ENCODE peak calls at places on chromosomes 1 and 21, in six cellular contexts. L, Q, R, X, U and J are unnamed samples.

GRCh38 chr1:59180715-59181114 is 116.2 kb upstream of the FGGY start:
- ATAC-seq in L (no peak), Q (no peak), R (no peak), X (no peak), U (no peak), J (no peak)

GRCh38 chr1:201731142-201731541 is 97.8 kb upstream of the IPO9 start:
- ATAC-seq in L (no peak), Q (no peak), R (peak), X (peak), U (peak), J (no peak)

GRCh38 chr1:23742670-23743286 is 493 bp upstream of the ELOA start:
- ATAC-seq in L (peak), Q (peak), R (peak), X (peak), U (peak), J (peak)

GRCh38 chr1:108830119-108831008 is 26.5 kb downstream of the AKNAD1 start:
- ATAC-seq in L (no peak), Q (peak), R (peak), X (peak), U (peak), J (peak)

GRCh38 chr1:164748253-164748899 is 189.4 kb downstream of the PBX1 start:
- ATAC-seq in L (no peak), Q (no peak), R (no peak), X (peak), U (peak), J (peak)

GRCh38 chr1:70431874-70432273 is 20.8 kb downstream of the CTH start:
- ATAC-seq in L (no peak), Q (no peak), R (no peak), X (no peak), U (no peak), J (no peak)

GRCh38 chr1:29974345-29974744 is 738.0 kb downstream of the PTPRU start:
- ATAC-seq in L (peak), Q (no peak), R (no peak), X (peak), U (no peak), J (no peak)

GRCh38 chr21:31848339-31848985 is 24.4 kb upstream of the HUNK start:
- ATAC-seq in L (no peak), Q (no peak), R (no peak), X (no peak), U (no peak), J (peak)

GRCh38 chr1:58774027-58774426 is 9.8 kb downstream of the JUN start:
- ATAC-seq in L (peak), Q (no peak), R (no peak), X (no peak), U (no peak), J (no peak)

GRCh38 chr1:67053785-67054759 is at the start of gene SLC35D1:
- ATAC-seq in L (peak), Q (peak), R (peak), X (peak), U (peak), J (peak)
- TF ChIP-seq EP300 in L (no peak), Q (no peak), R (no peak), X (no peak), U (no peak), J (no peak)

DNA sequence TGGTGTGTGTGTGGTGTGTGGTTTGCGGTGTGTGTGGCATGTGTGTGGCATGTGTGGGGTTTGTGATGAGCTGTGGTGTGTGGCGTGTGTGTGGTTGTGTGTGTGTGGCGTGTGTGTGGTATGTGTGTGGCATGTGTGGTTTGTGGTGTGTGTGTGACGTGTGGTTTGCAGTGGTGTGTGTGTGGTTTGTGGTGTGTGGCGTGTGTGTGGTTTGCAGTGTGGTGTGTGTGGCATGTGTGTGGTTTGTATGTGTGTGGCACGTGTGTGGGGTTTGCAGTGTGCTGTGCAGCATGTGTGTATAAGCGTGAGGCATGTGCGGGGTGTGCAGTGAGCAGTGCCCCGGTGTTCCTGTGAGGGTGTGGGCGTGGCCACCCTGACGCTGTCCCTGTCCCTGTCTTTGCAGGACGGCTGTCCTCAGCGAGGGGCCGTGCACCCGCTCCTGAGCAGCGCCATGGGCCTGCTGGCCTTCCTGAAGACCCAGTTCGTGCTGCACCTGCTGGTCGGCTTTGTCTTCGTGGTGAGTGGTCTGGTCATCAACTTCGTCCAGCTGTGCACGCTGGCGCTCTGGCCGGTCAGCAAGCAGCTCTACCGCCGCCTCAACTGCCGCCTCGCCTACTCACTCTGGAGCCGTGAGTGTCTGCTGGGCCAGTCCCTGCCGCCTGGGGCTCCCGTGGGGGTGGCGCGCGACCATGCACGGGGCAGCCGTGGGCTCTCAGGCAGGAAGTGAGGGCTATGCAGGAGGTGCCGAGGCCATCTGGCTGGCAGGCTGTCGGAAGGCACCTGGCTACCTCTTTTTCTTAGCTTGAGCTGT is 52.7 kb upstream of the TRAPPC10 start:
- ATAC-seq in L (peak), Q (no peak), R (no peak), X (no peak), U (peak), J (no peak)
- TF ChIP-seq POLR2A in L (peak), Q (no peak), R (no peak), X (no peak), U (peak), J (no peak)

GRCh38 chr1:224509881-224510280 is 75.3 kb upstream of the WDR26 start:
- ATAC-seq in L (no peak), Q (peak), R (no peak), X (no peak), U (peak), J (no peak)

GRCh38 chr1:224506141-224506814 is 71.7 kb upstream of the WDR26 start:
- ATAC-seq in L (no peak), Q (no peak), R (no peak), X (no peak), U (no peak), J (no peak)

GRCh38 chr1:224510880-224511645 is 76.5 kb upstream of the WDR26 start:
- ATAC-seq in L (no peak), Q (no peak), R (no peak), X (no peak), U (peak), J (no peak)

GRCh38 chr1:224505454-224506093 is 71.0 kb upstream of the WDR26 start:
- ATAC-seq in L (no peak), Q (no peak), R (no peak), X (no peak), U (no peak), J (no peak)

GRCh38 chr1:224507771-224508523 is 73.3 kb upstream of the WDR26 start:
- ATAC-seq in L (no peak), Q (no peak), R (no peak), X (no peak), U (no peak), J (no peak)
- TF ChIP-seq EP300 in L (no peak), Q (no peak), R (no peak), X (no peak), U (no peak), J (no peak)

DNA sequence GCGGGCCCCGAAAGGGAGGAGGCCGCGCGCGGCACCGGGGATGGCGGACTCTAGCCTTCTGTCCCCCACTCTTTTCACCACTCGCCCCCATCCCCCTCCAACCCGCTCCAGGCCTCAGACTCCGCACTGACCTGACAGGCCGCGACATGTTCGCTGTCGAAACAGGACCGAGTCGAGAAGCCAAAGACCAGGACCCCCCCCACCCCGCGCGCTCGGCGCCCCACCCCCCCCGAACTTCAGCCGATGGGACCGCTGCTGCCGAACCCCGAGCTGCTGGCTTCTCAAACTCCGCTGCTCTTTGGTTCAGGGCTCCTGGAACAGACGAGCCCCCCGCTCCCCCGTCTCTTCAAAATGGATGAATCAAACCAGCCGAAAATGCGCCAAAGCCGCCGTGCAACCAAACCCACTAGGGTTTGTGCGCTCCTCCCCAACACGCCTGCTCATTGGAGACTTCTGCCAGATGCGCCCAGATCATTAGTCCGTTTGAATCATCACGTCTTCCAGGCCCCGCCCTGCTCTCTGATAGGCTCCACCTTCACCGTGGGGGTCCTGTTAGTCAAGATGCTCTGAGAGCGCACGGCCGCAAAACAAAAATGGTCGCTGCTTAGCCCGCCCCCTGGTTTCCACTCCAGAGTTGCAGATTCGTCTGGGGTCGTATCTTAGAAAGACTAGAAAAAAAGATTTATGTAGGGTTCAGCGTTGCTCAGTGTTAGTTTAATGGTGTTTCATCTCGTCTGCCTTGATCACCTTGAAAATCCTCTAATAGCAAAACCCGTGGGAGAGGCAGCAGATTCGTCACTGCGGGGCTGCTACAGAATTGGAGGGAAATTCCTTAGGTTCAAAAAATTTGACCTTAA is at the start of gene NUCKS1:
- ATAC-seq in L (peak), Q (peak), R (peak), X (peak), U (peak), J (peak)
- TF ChIP-seq POLR2A in L (peak), Q (peak), R (peak), X (no peak), U (peak), J (no peak)

DNA sequence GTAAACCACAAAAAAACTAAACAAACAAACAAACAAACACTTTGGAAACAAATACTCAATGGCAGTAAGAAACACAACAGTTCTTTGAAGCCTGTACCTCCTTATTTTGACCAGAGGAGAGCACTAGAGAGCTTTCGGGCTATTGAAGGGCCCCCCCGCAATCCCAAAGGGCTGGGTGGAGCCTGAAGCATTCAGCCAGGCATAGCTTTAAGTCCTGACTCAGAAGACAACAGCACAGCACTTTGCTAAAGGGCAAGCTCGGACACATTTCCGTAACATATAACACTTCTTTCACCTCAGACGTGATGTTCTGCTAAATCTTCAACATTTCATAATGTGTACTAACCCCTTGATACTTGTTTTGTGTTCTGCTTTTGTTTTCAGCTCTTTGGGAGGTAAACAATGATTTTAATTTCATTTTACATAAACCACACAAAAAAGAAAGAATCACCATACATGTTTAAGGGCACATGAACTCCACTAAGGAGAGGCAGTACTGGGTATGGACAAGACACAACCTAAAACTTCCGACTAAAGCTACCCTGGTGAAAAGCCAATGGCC is 9.7 kb upstream of the SHCBP1L start:
- ATAC-seq in L (peak), Q (peak), R (peak), X (peak), U (peak), J (peak)
- TF ChIP-seq EP300 in L (no peak), Q (no peak), R (no peak), X (no peak), U (peak), J (no peak)

GRCh38 chr21:45293214-45293725 is 5.6 kb upstream of the POFUT2 start:
- ATAC-seq in L (no peak), Q (no peak), R (no peak), X (no peak), U (no peak), J (no peak)
- TF ChIP-seq POLR2A in L (no peak), Q (no peak), R (no peak), X (no peak), U (no peak), J (no peak)

DNA sequence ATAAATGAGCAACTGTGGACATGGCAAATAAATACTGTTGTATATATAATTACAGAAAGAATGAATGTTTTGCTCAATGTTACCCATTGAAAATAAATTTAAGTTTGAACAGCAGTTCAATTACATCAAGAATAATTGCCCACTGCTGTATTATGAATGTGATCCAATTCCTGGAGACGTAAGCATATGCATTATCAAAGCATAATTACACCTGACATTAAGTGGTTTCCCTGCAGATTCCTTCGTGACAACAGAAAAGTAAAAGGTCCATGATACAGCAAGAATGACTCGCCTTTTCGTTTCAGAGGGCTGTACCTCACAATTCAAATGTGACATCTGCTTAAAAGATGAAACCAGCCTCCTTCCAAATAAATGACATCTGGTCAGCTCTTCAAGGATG is 36.0 kb upstream of the EDEM3 start:
- ATAC-seq in L (no peak), Q (no peak), R (no peak), X (no peak), U (no peak), J (no peak)
- TF ChIP-seq EP300 in L (no peak), Q (no peak), R (no peak), X (no peak), U (no peak), J (no peak)

DNA sequence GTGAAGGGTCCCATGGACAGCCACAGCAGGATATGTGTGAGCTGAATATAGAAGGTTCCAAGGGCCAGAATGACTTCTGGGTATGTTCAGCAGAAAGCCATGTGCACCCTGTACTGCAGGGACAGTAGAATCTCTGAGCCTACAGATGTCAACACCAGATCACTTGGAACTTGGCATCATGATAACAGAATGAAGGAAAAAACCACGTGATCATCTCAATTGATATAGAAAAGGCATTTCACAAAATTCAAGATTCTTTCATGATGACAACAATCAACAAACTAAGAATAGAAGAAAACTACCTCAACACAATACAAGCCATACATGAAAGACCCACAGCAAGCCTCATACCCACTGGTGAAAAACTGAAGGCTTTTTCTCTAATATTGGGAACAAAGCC is 885 bp upstream of the KRTAP12-2 start:
- ATAC-seq in L (no peak), Q (no peak), R (no peak), X (no peak), U (no peak), J (no peak)
- TF ChIP-seq POLR2A in L (no peak), Q (no peak), R (no peak), X (no peak), U (no peak), J (no peak)